ENCODE peak calls at places on chromosomes 3 and 15, in ten cellular contexts. F is Kasumi-1; R is left ventricle myocardium inferior; P is NCI-H1092; Q is activated CD8-positive, alpha-beta T cell treated with anti-CD3 and anti-CD28 coated beads for 36 hours; L is stimulated activated CD8-positive, alpha-beta memory T cell treated with anti-CD3 and anti-CD28 coated beads, Interleukin-15, amount 100 ng/mL, for 24 hours; W is activated CD4-positive, CD25-positive, alpha-beta regulatory T cell treated with anti-CD3 and anti-CD28 coated beads, Interleukin-2, amount 50 U/mL, for 72 hours; N is body of pancreas; T is A549; I is iris pigment epithelial cell. X is an unnamed sample.

GRCh38 chr3:33461097-33461496 is 20.9 kb upstream of the UBP1 start:
- DNase-seq in F (no peak), R (no peak), P (no peak), Q (no peak), L (no peak), W (no peak), N (no peak), T (no peak), I (no peak), X (no peak)

GRCh38 chr3:195236801-195237570 is 34.0 kb downstream of the XXYLT1 start:
- DNase-seq in F (no peak), R (no peak), P (no peak), Q (no peak), L (no peak), W (no peak), N (no peak), T (no peak), I (no peak), X (no peak)

GRCh38 chr3:59273976-59274375 is 224.2 kb upstream of the CFAP20DC start:
- DNase-seq in F (no peak), R (no peak), P (no peak), Q (no peak), L (no peak), W (no peak), N (no peak), T (no peak), I (peak; percentile 40), X (no peak)

GRCh38 chr3:54374214-54374855 is 252.0 kb downstream of the CACNA2D3 start:
- DNase-seq in F (no peak), R (no peak), P (peak; percentile 8), Q (peak; percentile 27), L (no peak), W (no peak), N (peak; percentile 54), T (peak; percentile 5), I (no peak), X (no peak)

GRCh38 chr3:84304214-84304613 is 654.6 kb upstream of the CADM2 start:
- DNase-seq in F (no peak), R (no peak), P (no peak), Q (no peak), L (no peak), W (no peak), N (no peak), T (no peak), I (no peak), X (no peak)

GRCh38 chr15:101579766-101580165 is 72.4 kb downstream of the TM2D3 start:
- DNase-seq in F (no peak), R (no peak), P (no peak), Q (no peak), L (no peak), W (no peak), N (no peak), T (peak; percentile 94), I (peak; percentile 76), X (no peak)

GRCh38 chr3:35946121-35946856 is 307.0 kb downstream of the ARPP21 start:
- DNase-seq in F (peak; percentile 71), R (no peak), P (no peak), Q (no peak), L (no peak), W (no peak), N (no peak), T (no peak), I (peak; percentile 59), X (peak; percentile 5)

GRCh38 chr15:33044598-33044997 is 149.9 kb downstream of the FMN1 start:
- DNase-seq in F (no peak), R (no peak), P (no peak), Q (no peak), L (no peak), W (no peak), N (no peak), T (no peak), I (no peak), X (no peak)

GRCh38 chr15:52241489-52241888 is 50.3 kb upstream of the GNB5 start:
- DNase-seq in F (no peak), R (no peak), P (no peak), Q (peak; percentile 31), L (no peak), W (no peak), N (no peak), T (no peak), I (no peak), X (no peak)

GRCh38 chr3:49377483-49377882 is 19.3 kb upstream of the GPX1 start:
- DNase-seq in F (peak; percentile 15), R (no peak), P (no peak), Q (peak; percentile 87), L (no peak), W (peak; percentile 39), N (no peak), T (no peak), I (peak; percentile 65), X (no peak)

GRCh38 chr15:71301958-71302621 is 186.8 kb downstream of the THSD4 start:
- DNase-seq in F (no peak), R (no peak), P (no peak), Q (no peak), L (no peak), W (no peak), N (no peak), T (no peak), I (no peak), X (no peak)

GRCh38 chr3:123006587-123006986 is 21.0 kb downstream of the SEMA5B start:
- DNase-seq in F (no peak), R (no peak), P (no peak), Q (no peak), L (no peak), W (no peak), N (no peak), T (no peak), I (no peak), X (no peak)

GRCh38 chr3:112001516-112001915 is 2.8 kb downstream of the TAGLN3 start:
- DNase-seq in F (no peak), R (no peak), P (no peak), Q (no peak), L (no peak), W (no peak), N (no peak), T (no peak), I (no peak), X (no peak)

X was measured in DMS 273 treated with DMSO at 0.1 percent for 48 hours.